ENCODE peak calls at places on chromosomes 11 and 22, in four cellular contexts. O is K562, K is H1, N is GM12878. V is an unnamed sample.
A peak's percentile ranks its signal among the peaks of the same experiment; 100 is the strongest.

GRCh38 chr11:124934862-124935547 is 842 bp downstream of the HEPACAM start:
- DNase-seq in O (no peak), K (no peak), N (no peak), V (peak; percentile 78)

GRCh38 chr11:1832181-1832988 is 2.4 kb upstream of the SYT8 start:
- DNase-seq in O (peak; percentile 85), K (peak; percentile 92), N (no peak), V (no peak)

GRCh38 chr11:66329165-66329673 is 7.0 kb downstream of the RIN1 start:
- DNase-seq in O (no peak), K (no peak), N (no peak), V (no peak)

GRCh38 chr11:68076371-68077042 is 37.7 kb downstream of the TCIRG1 start:
- DNase-seq in O (peak; percentile 35), K (no peak), N (no peak), V (peak; percentile 33)

GRCh38 chr11:73182824-73183321 is 35.2 kb upstream of the P2RY2 start:
- DNase-seq in O (peak; percentile 65), K (no peak), N (no peak), V (peak; percentile 47)

GRCh38 chr11:8032576-8033311 is 45.6 kb downstream of the EIF3F start:
- DNase-seq in O (no peak), K (no peak), N (no peak), V (no peak)

GRCh38 chr11:199004-199581 is 6.2 kb downstream of the SCGB1C1 start:
- DNase-seq in O (no peak), K (peak; percentile 35), N (no peak), V (no peak)

GRCh38 chr22:41873391-41873790 is 40.5 kb downstream of the SREBF2 start:
- DNase-seq in O (no peak), K (no peak), N (no peak), V (no peak)

GRCh38 chr22:23179381-23180294 is 671 bp upstream of the BCR start:
- DNase-seq in O (no peak), K (no peak), N (no peak), V (no peak)

GRCh38 chr11:61972796-61973602 is 5.6 kb upstream of the FTH1 start:
- DNase-seq in O (no peak), K (no peak), N (no peak), V (peak; percentile 95)

GRCh38 chr22:41254230-41254629 is 13.5 kb upstream of the CHADL start:
- DNase-seq in O (no peak), K (no peak), N (no peak), V (no peak)

GRCh38 chr11:120257346-120257745 is 17.4 kb downstream of the POU2F3 start:
- DNase-seq in O (no peak), K (no peak), N (no peak), V (no peak)

GRCh38 chr11:40405614-40406013 is 1053.8 kb downstream of the LRRC4C start:
- DNase-seq in O (no peak), K (no peak), N (no peak), V (no peak)

GRCh38 chr11:111378773-111379499 is at the start of gene POU2AF1:
- DNase-seq in O (no peak), K (no peak), N (peak; percentile 82), V (no peak)

GRCh38 chr22:42885446-42885845 is 28.4 kb upstream of the ARFGAP3 start:
- DNase-seq in O (no peak), K (no peak), N (no peak), V (no peak)

GRCh38 chr11:63813563-63814382 is 517 bp downstream of the SPINDOC start:
- DNase-seq in O (peak; percentile 77), K (peak; percentile 66), N (no peak), V (no peak)

GRCh38 chr11:130915556-130916237 is 582 bp downstream of the SNX19 start:
- DNase-seq in O (no peak), K (no peak), N (no peak), V (no peak)

GRCh38 chr11:124600924-124601323 is 10.3 kb upstream of the PANX3 start:
- DNase-seq in O (no peak), K (no peak), N (no peak), V (no peak)

GRCh38 chr11:124597661-124598060 is 13.6 kb upstream of the PANX3 start:
- DNase-seq in O (no peak), K (no peak), N (no peak), V (no peak)

GRCh38 chr11:127003260-127003981 is 2.9 kb upstream of the KIRREL3 start:
- DNase-seq in O (peak; percentile 12), K (peak; percentile 84), N (no peak), V (no peak)

GRCh38 chr11:111416231-111416960 is 37.3 kb upstream of the POU2AF1 start:
- DNase-seq in O (no peak), K (no peak), N (no peak), V (no peak)

GRCh38 chr11:87143663-87144062 is 105.9 kb downstream of the TMEM135 start:
- DNase-seq in O (no peak), K (no peak), N (no peak), V (no peak)

DNA sequence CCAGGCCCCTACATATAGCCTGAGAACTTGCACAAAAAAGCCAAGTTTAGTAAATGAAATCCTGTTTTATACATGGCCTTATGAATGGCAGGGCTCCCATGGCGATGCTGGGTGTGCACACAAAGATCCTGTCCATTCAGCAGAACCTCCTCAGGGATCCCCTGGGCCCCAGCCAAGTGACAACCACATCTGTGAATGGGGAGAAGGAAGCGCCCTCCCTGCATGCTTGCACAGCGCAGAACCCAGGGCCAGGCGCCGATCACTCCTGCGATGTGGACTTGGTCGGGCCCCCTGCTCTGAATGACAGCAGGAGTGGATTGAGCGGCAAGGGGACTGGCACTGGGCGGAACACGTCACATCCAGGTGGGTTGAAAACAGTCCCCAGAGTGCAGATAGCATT is 4.5 kb upstream of the CDC42EP2 start:
- DNase-seq in O (no peak), K (no peak), N (no peak), V (no peak)
- TF ChIP-seq HDAC6 in O (no peak), K (no peak), N (no peak), V (no peak)

DNA sequence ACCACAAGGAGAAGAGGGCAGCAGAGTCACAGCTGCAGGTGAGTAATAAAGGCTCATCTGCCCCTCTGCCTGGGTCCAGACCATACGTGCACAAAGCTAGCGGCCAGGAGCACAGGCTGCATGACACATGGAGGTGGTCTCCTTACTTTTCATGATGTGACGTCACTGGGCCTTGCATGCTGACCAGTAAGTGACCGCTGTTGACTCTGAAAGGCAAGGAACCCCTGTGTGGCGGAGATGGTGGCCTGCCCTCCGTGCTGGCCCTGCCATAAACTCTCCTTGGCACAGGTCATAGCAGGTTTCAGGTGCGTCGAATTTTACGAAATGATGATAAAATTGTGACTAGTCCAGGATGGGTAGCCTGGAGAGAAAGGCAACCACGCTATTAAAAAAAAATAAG is 7.6 kb upstream of the PARVG start:
- DNase-seq in O (no peak), K (no peak), N (no peak), V (no peak)
- TF ChIP-seq CTCF in O (no peak), K (no peak), N (no peak), V (no peak)

GRCh38 chr22:28817919-28818859 is 17.8 kb upstream of the XBP1 start:
- DNase-seq in O (no peak), K (no peak), N (no peak), V (peak; percentile 79)
- TF ChIP-seq HDAC6 in O (no peak), K (no peak), N (no peak), V (no peak)

DNA sequence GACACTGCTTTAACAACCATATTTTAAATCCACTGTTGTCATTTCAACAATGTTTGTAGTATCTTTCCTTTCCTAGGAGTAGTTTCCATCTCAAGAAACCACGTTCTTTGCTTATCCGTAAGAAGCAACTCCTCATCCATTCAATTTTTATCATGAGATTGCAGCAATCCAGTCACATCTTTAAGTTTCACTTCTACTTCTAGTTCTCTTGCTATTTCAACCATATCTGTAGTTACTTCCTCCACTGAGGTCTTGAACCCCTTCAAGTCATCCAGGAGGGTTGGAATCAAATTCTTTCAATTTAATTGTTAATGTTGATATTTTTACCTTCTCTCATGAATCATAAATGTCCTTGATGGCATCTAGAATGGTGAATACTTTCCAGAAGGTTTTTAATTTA is 22.4 kb downstream of the CCDC82 start:
- DNase-seq in O (no peak), K (no peak), N (no peak), V (no peak)
- TF ChIP-seq CTCF in O (no peak), K (no peak), N (no peak), V (no peak)